ENCODE peak calls at places on chromosomes 5 and 9, in four cellular contexts. R is AG10803, C is sigmoid colon, J is bronchial epithelial cell. T is an unnamed sample.

GRCh38 chr9:98314381-98315066 is 59.1 kb upstream of the TBC1D2 start:
- DNase-seq in C (no peak), R (peak; percentile 64), J (peak; percentile 84), T (peak; percentile 66)

GRCh38 chr9:91255327-91255726 is 106.4 kb downstream of the AUH start:
- DNase-seq in C (no peak), R (peak; percentile 74), J (no peak), T (no peak)

GRCh38 chr5:180602481-180603075 is 11.3 kb upstream of the SCGB3A1 start:
- DNase-seq in R (no peak), C (peak; percentile 71), J (no peak), T (no peak)

GRCh38 chr9:112755059-112755458 is 4.5 kb downstream of the SNX30 start:
- DNase-seq in R (peak; percentile 48), J (no peak), C (no peak), T (peak; percentile 41)

GRCh38 chr5:143142596-143143435 is 260.7 kb downstream of the NR3C1 start:
- DNase-seq in C (peak; percentile 81), R (peak; percentile 48), J (peak; percentile 93), T (peak; percentile 97)

GRCh38 chr9:118522093-118523028 is 818.2 kb downstream of the TLR4 start:
- DNase-seq in C (no peak), J (peak; percentile 38), R (peak; percentile 74), T (peak; percentile 73)

GRCh38 chr9:107127608-107128007 is 155.5 kb upstream of the RAD23B start:
- DNase-seq in C (no peak), J (no peak), R (no peak), T (no peak)

GRCh38 chr9:76691761-76692313 is 72.4 kb upstream of the PCA3 start:
- DNase-seq in C (no peak), R (no peak), J (no peak), T (no peak)

GRCh38 chr5:28397502-28397941 is 1359.1 kb upstream of the CDH9 start:
- DNase-seq in C (no peak), R (no peak), J (peak; percentile 65), T (peak; percentile 46)

GRCh38 chr5:58378613-58379385 is 81.1 kb downstream of the PLK2 start:
- DNase-seq in C (no peak), J (peak; percentile 36), R (no peak), T (no peak)

GRCh38 chr5:137714494-137714893 is 21.4 kb downstream of the KLHL3 start:
- DNase-seq in J (no peak), C (no peak), R (no peak), T (no peak)

GRCh38 chr5:142795246-142795645 is 25.1 kb downstream of the ARHGAP26 start:
- DNase-seq in J (no peak), C (no peak), R (no peak), T (no peak)

GRCh38 chr9:13001989-13002580 is 227.3 kb downstream of the LURAP1L start:
- DNase-seq in R (no peak), J (no peak), C (no peak), T (no peak)

GRCh38 chr5:53478411-53479044 is 1.9 kb upstream of the FST start:
- DNase-seq in R (peak; percentile 71), C (no peak), J (peak; percentile 71), T (peak; percentile 69)

GRCh38 chr5:90293931-90294330 is 115.6 kb downstream of the CETN3 start:
- DNase-seq in R (peak; percentile 74), C (no peak), J (peak; percentile 69), T (no peak)

GRCh38 chr5:137778772-137779564 is 24.8 kb upstream of the HNRNPA0 start:
- DNase-seq in R (peak; percentile 33), C (no peak), J (peak; percentile 37), T (peak; percentile 82)

GRCh38 chr5:78127875-78128274 is 166.6 kb downstream of the AP3B1 start:
- DNase-seq in J (peak; percentile 5), C (no peak), R (no peak), T (no peak)

GRCh38 chr9:116897181-116897580 is 210.1 kb downstream of the TRIM32 start:
- DNase-seq in C (no peak), J (no peak), R (no peak), T (no peak)

GRCh38 chr5:125399885-125400284 is 653.4 kb upstream of the ZNF608 start:
- DNase-seq in R (no peak), J (peak; percentile 79), C (no peak), T (no peak)

GRCh38 chr9:126989847-126990821 is 75.6 kb downstream of the RALGPS1 start:
- DNase-seq in R (peak; percentile 18), J (no peak), C (peak; percentile 95), T (no peak)

GRCh38 chr5:169803077-169803981 is 166.3 kb downstream of the DOCK2 start:
- DNase-seq in J (peak; percentile 79), R (peak; percentile 100), C (peak; percentile 84), T (peak; percentile 69)

GRCh38 chr5:16508730-16509531 is 43.3 kb upstream of the ZNF622 start:
- DNase-seq in J (peak; percentile 75), C (no peak), R (peak; percentile 20), T (peak; percentile 81)

GRCh38 chr5:151550146-151550545 is 41.0 kb downstream of the FAT2 start:
- DNase-seq in R (no peak), C (no peak), J (no peak), T (peak; percentile 79)

GRCh38 chr5:102809033-102809432 is 53.9 kb downstream of the PAM start:
- DNase-seq in J (no peak), C (no peak), R (no peak), T (no peak)

GRCh38 chr5:54753753-54754152 is 231.6 kb downstream of the ESM1 start:
- DNase-seq in C (no peak), R (no peak), J (no peak), T (no peak)

GRCh38 chr5:95941756-95942155 is 19.9 kb downstream of the ELL2 start:
- DNase-seq in R (peak; percentile 25), J (no peak), C (no peak), T (no peak)

GRCh38 chr5:40446910-40447309 is 232.8 kb upstream of the PTGER4 start:
- DNase-seq in J (peak; percentile 98), C (no peak), R (peak; percentile 51), T (peak; percentile 85)

GRCh38 chr9:706606-707451 is 134.7 kb upstream of the DMRT1 start:
- DNase-seq in J (peak; percentile 35), C (peak; percentile 92), R (peak; percentile 75), T (peak; percentile 75)

GRCh38 chr9:113516840-113517577 is 53.5 kb downstream of the RGS3 start:
- DNase-seq in R (no peak), J (no peak), C (no peak), T (no peak)

GRCh38 chr5:119389288-119390065 is 33.7 kb downstream of the TNFAIP8 start:
- DNase-seq in R (peak; percentile 67), J (no peak), C (no peak), T (no peak)

GRCh38 chr9:93196095-93197055 is 12.4 kb downstream of the WNK2 start:
- DNase-seq in C (no peak), R (no peak), J (no peak), T (no peak)

GRCh38 chr5:7462758-7463157 is 66.8 kb downstream of the ADCY2 start:
- DNase-seq in J (no peak), R (no peak), C (no peak), T (no peak)

GRCh38 chr5:8953911-8954310 is 592.0 kb downstream of the SEMA5A start:
- DNase-seq in C (no peak), R (no peak), J (no peak), T (no peak)

GRCh38 chr9:16499866-16500265 is 370.6 kb downstream of the BNC2 start:
- DNase-seq in R (no peak), J (peak; percentile 21), C (no peak), T (no peak)

GRCh38 chr9:16501726-16502125 is 368.7 kb downstream of the BNC2 start:
- DNase-seq in J (no peak), C (no peak), R (no peak), T (no peak)

GRCh38 chr9:16501098-16501663 is 369.3 kb downstream of the BNC2 start:
- DNase-seq in R (peak; percentile 50), J (peak; percentile 89), C (no peak), T (peak; percentile 20)

DNA sequence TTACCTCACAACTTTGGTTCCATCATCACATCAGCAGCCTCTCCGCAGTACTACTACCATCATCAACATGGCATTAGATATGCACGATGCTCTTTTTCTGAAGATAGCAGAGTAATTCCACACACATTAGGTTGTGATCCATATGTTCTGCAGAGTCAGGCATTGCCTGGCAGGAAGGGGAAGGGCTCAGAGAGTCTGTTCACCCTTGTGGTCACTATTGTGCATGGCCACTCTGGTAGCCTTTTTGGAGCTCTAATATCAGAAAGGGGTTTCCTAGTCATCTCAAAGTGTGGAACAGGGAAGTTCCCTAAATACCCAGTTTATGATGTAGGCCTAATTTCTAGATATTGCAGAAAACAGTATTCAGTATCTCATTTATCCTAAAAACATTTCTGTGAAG is 373.6 kb downstream of the BNC2 start:
- DNase-seq in J (no peak), R (no peak), C (no peak), T (no peak)
- TF ChIP-seq CTCF in J (no peak), R (no peak), C (no peak), T (no peak)

DNA sequence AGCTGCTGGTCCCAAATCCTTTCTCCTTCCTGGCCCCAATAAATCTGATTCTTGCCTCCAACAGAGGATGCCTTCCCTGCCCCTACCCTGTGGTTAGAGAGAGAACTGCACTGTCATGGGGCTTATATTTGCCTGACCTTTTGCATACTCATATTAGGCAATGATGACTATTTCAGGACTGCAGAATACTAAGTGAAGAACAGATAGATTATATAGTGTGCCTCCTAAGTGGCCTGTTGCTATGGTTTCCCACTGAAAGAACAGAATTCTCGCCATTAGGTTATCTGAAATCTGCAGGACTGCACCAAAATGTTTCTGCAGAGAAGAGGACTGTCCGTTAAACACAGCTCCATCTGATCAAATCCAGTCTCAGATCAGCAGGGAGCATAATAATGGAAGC is 87.3 kb upstream of the CCNG1 start:
- DNase-seq in J (peak; percentile 27), R (peak; percentile 1), C (no peak), T (peak; percentile 35)
- TF ChIP-seq CTCF in J (no peak), R (no peak), C (no peak), T (no peak)

DNA sequence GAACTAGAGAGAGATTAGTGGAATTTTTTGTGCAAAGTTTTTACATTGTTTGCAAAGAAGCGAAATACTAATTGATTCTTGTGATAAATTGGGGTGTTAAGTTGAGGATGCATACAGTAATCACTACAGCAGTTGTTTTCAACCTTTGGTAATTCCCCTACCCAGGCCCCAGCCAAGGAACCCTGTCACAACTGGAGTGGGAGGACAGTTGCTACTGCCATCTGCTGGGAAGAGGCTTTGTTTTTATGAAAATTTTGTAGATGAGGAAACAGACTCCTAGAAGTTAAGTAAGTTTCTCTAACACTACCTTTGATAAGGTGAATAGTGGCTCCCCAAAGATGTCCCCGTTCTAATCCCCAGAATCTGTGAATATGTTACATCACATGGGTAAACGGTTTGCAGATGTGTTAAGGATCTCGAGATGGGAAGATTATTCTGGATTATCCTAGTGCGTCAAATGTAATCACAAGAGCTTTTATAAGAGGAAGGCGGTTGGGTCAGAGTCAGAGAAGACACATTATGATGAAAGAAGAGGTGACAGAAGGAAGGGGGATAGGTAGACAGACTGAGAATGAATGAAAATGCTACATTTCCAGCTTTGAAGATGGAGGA is 34.0 kb upstream of the PPP1R2B start:
- DNase-seq in C (no peak), J (peak; percentile 2), R (peak; percentile 51), T (peak; percentile 8)
- TF ChIP-seq CTCF in C (peak; percentile 25), J (no peak), R (peak; percentile 83), T (peak; percentile 69)

DNA sequence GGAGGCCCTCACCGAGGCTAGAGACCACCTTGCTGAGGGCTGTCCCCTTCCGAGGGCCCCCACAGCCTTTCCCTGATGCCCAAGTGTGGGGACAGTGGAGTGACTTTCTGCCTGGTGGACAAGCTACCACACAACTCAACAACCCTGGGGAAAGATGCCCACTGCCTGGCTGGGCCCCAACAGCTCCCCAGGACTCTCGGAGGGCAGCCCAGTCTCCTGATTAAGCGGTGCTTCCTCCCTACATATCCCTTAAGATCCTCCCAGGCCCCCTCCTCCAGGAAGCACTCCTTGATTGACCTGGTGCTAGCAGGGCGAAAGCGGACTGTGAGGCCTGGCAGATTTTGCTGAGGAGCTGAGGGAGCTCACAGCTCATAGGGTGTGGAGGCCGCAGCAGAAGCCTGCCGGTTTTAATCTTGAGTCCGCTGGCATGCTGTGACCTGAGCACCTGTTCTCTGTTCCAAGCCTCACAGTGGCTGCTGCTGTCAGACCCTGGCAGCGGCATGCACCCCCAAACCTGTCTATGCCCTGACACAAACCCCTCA is 2.2 kb downstream of the NSMF start:
- DNase-seq in J (no peak), R (no peak), C (no peak), T (no peak)
- TF ChIP-seq CTCF in J (no peak), R (no peak), C (no peak), T (no peak)

T was measured in MCF 10A.